ENCODE peak calls at places on chromosome 4, in five cellular contexts. A, Q, P, O and L are unnamed samples.

GRCh38 chr4:168995537-168996295 is 14.3 kb downstream of the CBR4 start:
- DNase-seq in P (peak; percentile 32), A (no peak), Q (no peak), O (no peak), L (no peak)

GRCh38 chr4:164977243-164978164 is at the start of gene TRIM61:
- DNase-seq in O (no peak), A (peak; percentile 54), Q (peak; percentile 76), P (peak; percentile 29), L (no peak)

GRCh38 chr4:55781809-55782208 is 37.8 kb upstream of the EXOC1L start:
- DNase-seq in Q (no peak), A (no peak), O (no peak), P (no peak), L (no peak)

GRCh38 chr4:145679520-145679919 is 426 bp upstream of the C4orf51 start:
- DNase-seq in A (no peak), Q (no peak), P (no peak), O (peak; percentile 61), L (no peak)

GRCh38 chr4:105613326-105613725 is 60.9 kb downstream of the ARHGEF38 start:
- DNase-seq in O (no peak), Q (no peak), A (no peak), P (no peak), L (no peak)

GRCh38 chr4:32488690-32489089 is 1768.5 kb downstream of the PCDH7 start:
- DNase-seq in Q (no peak), A (no peak), P (peak; percentile 11), O (peak; percentile 72), L (no peak)

GRCh38 chr4:106659386-106659785 is 290.8 kb upstream of the GIMD1 start:
- DNase-seq in O (no peak), A (no peak), P (peak; percentile 90), Q (no peak), L (no peak)

GRCh38 chr4:38889143-38889542 is 21.5 kb downstream of the FAM114A1 start:
- DNase-seq in O (peak; percentile 61), Q (no peak), A (no peak), P (peak; percentile 79), L (peak; percentile 25)

GRCh38 chr4:147088141-147088540 is 142.5 kb upstream of the TTC29 start:
- DNase-seq in Q (no peak), P (no peak), A (no peak), O (no peak), L (no peak)

GRCh38 chr4:87839309-87839946 is 6.7 kb downstream of the MEPE start:
- DNase-seq in A (no peak), Q (no peak), O (peak; percentile 65), P (no peak), L (no peak)

GRCh38 chr4:137530176-137530575 is 2.1 kb downstream of the PCDH18 start:
- DNase-seq in P (no peak), O (no peak), A (no peak), Q (no peak), L (no peak)

GRCh38 chr4:92091335-92091734 is 212.4 kb upstream of the GRID2 start:
- DNase-seq in P (peak; percentile 29), A (no peak), Q (no peak), O (no peak), L (no peak)

GRCh38 chr4:40576651-40577480 is 52.8 kb downstream of the RBM47 start:
- DNase-seq in Q (no peak), A (no peak), O (peak; percentile 93), P (peak; percentile 64), L (peak; percentile 81)

GRCh38 chr4:17526695-17527477 is 11.9 kb downstream of the CLRN2 start:
- DNase-seq in A (no peak), Q (no peak), O (no peak), P (no peak), L (no peak)

GRCh38 chr4:16085822-16086221 is 2.0 kb upstream of the PROM1 start:
- DNase-seq in Q (no peak), P (no peak), O (no peak), A (no peak), L (no peak)

GRCh38 chr4:6746721-6747689 is 31.0 kb downstream of the BLOC1S4 start:
- DNase-seq in O (no peak), Q (no peak), P (no peak), A (no peak), L (no peak)

GRCh38 chr4:2059034-2059725 is at the start of gene NAT8L:
- DNase-seq in O (no peak), A (no peak), Q (no peak), P (no peak), L (no peak)

GRCh38 chr4:75512336-75513211 is 1.6 kb downstream of the RCHY1 start:
- DNase-seq in P (peak; percentile 88), Q (no peak), A (no peak), O (peak; percentile 86), L (no peak)

GRCh38 chr4:141329174-141329569 is 108.5 kb downstream of the ZNF330 start:
- DNase-seq in P (no peak), A (no peak), Q (no peak), O (no peak), L (no peak)

GRCh38 chr4:40622913-40623312 is 6.8 kb downstream of the RBM47 start:
- DNase-seq in O (no peak), P (no peak), A (no peak), Q (no peak), L (no peak)

GRCh38 chr4:186946140-186946539 is 222.5 kb upstream of the FAT1 start:
- DNase-seq in Q (no peak), O (no peak), A (no peak), P (no peak), L (no peak)

GRCh38 chr4:108175966-108176365 is 7.2 kb upstream of the LEF1 start:
- DNase-seq in Q (no peak), O (no peak), A (no peak), P (no peak), L (no peak)